ENCODE peak calls at places on chromosome 7, in four cellular contexts. R, W, Y and D are unnamed samples.

GRCh38 chr7:80361948-80362347 is 149.9 kb downstream of the GNAT3 start:
- DNase-seq in R (peak), W (no peak), Y (no peak), D (no peak)

GRCh38 chr7:110534241-110534931 is 556.5 kb upstream of the LRRN3 start:
- DNase-seq in R (no peak), W (peak), Y (peak), D (peak)

GRCh38 chr7:41900532-41900931 is 197.6 kb upstream of the INHBA start:
- DNase-seq in R (peak), W (no peak), Y (no peak), D (no peak)

GRCh38 chr7:12458520-12459131 is 55.0 kb upstream of the VWDE start:
- DNase-seq in R (peak), W (peak), Y (peak), D (peak)

GRCh38 chr7:13068032-13068431 is 380.6 kb downstream of the ARL4A start:
- DNase-seq in R (no peak), W (no peak), Y (no peak), D (no peak)

GRCh38 chr7:92830532-92831110 is 5.8 kb downstream of the CDK6 start:
- DNase-seq in R (no peak), W (peak), Y (no peak), D (peak)

GRCh38 chr7:117871401-117871777 is 1.9 kb downstream of the CTTNBP2 start:
- DNase-seq in R (no peak), W (no peak), Y (no peak), D (no peak)

GRCh38 chr7:48563334-48563733 is 361.0 kb upstream of the CDC14C start:
- DNase-seq in R (peak), W (no peak), Y (no peak), D (no peak)

GRCh38 chr7:98520356-98520932 is 96.6 kb upstream of the NPTX2 start:
- DNase-seq in R (no peak), W (no peak), Y (no peak), D (no peak)

GRCh38 chr7:47281161-47281560 is 300.8 kb downstream of the TNS3 start:
- DNase-seq in R (no peak), W (no peak), Y (no peak), D (no peak)

GRCh38 chr7:47280114-47280513 is 301.8 kb downstream of the TNS3 start:
- DNase-seq in R (no peak), W (no peak), Y (no peak), D (no peak)

GRCh38 chr7:47278043-47278442 is 303.9 kb downstream of the TNS3 start:
- DNase-seq in R (no peak), W (no peak), Y (no peak), D (no peak)

GRCh38 chr7:47273974-47274766 is 307.7 kb downstream of the TNS3 start:
- DNase-seq in R (no peak), W (no peak), Y (no peak), D (no peak)

GRCh38 chr7:47277321-47277781 is 304.6 kb downstream of the TNS3 start:
- DNase-seq in R (no peak), W (no peak), Y (no peak), D (no peak)
- H3K4me2 ChIP-seq in R (no peak), W (no peak), Y (no peak), D (no peak)

GRCh38 chr7:34091330-34091917 is 186.1 kb downstream of the BMPER start:
- DNase-seq in R (peak), W (peak), Y (peak), D (peak)

GRCh38 chr7:34100661-34101060 is 195.3 kb downstream of the BMPER start:
- DNase-seq in R (no peak), W (no peak), Y (no peak), D (no peak)

GRCh38 chr7:34096777-34097176 is 191.4 kb downstream of the BMPER start:
- DNase-seq in R (peak), W (peak), Y (no peak), D (peak)

GRCh38 chr7:34093276-34093675 is 187.9 kb downstream of the BMPER start:
- DNase-seq in R (no peak), W (no peak), Y (no peak), D (no peak)

GRCh38 chr7:34096135-34096775 is 190.9 kb downstream of the BMPER start:
- DNase-seq in R (no peak), W (peak), Y (peak), D (peak)
- H3K4me2 ChIP-seq in R (no peak), W (peak), Y (no peak), D (peak)

GRCh38 chr7:137656227-137656849 is 190.4 kb downstream of the DGKI start:
- DNase-seq in R (peak), W (peak), Y (peak), D (peak)
- H3K4me2 ChIP-seq in R (no peak), W (no peak), Y (no peak), D (peak)

DNA sequence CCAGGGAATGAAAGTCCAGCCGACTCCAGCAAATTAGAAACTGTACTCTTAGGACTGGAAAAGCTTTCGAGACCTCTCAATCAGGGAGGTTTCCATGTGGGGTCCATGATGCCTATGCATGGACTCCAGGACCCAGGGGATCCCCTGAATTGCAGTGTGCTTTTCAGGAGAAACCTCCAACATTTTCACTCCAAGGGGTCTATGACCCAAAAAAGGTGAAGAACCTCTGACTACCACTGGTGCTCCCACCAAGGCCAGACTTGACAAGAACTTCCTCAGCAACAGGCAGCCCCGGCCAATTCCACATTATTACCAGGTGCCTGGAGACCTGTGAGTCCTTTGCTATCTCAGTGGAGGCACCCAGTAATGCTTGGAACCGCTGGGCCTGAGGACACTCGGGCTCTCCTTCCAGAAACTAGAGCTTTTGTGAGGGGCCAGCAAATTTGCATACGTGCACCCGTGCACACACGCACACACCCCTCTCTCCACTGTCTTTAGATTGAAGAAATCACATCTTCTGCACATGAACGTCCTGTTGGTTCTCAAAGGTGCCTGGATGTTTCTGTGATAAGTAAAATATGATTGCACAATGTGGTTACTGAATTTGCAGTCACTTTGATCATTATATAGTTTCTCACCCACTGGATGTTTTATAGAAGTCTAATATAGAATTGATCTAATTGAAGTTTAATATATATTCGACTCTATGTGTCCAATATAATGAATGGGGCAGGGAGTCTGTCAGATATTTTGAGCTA is 54.7 kb downstream of the SYPL1 start:
- DNase-seq in R (no peak), W (no peak), Y (no peak), D (no peak)
- H3K4me2 ChIP-seq in R (no peak), W (no peak), Y (no peak), D (no peak)

GRCh38 chr7:158432369-158433270 is 155.0 kb downstream of the PTPRN2 start:
- DNase-seq in R (no peak), W (peak), Y (peak), D (no peak)
- H3K4me2 ChIP-seq in R (no peak), W (no peak), Y (peak), D (no peak)

GRCh38 chr7:108204281-108204796 is 74.2 kb upstream of the LAMB4 start:
- DNase-seq in R (no peak), W (no peak), Y (no peak), D (no peak)
- H3K4me2 ChIP-seq in R (no peak), W (no peak), Y (no peak), D (no peak)

GRCh38 chr7:128236924-128237586 is 4.0 kb upstream of the LEP start:
- DNase-seq in R (peak), W (peak), Y (no peak), D (peak)

GRCh38 chr7:128231677-128232076 is 9.4 kb upstream of the LEP start:
- DNase-seq in R (no peak), W (no peak), Y (no peak), D (no peak)

GRCh38 chr7:128233471-128233870 is 7.6 kb upstream of the LEP start:
- DNase-seq in R (no peak), W (no peak), Y (no peak), D (no peak)

GRCh38 chr7:128234475-128234874 is 6.6 kb upstream of the LEP start:
- DNase-seq in R (no peak), W (no peak), Y (no peak), D (no peak)

GRCh38 chr7:128235469-128235868 is 5.6 kb upstream of the LEP start:
- DNase-seq in R (peak), W (no peak), Y (no peak), D (no peak)
- H3K4me2 ChIP-seq in R (no peak), W (no peak), Y (no peak), D (no peak)

GRCh38 chr7:14600766-14601367 is 301.7 kb downstream of the DGKB start:
- DNase-seq in R (no peak), W (no peak), Y (no peak), D (no peak)

GRCh38 chr7:14598978-14599377 is 303.6 kb downstream of the DGKB start:
- DNase-seq in R (no peak), W (peak), Y (no peak), D (peak)

GRCh38 chr7:14596421-14596820 is 306.1 kb downstream of the DGKB start:
- DNase-seq in R (no peak), W (peak), Y (no peak), D (peak)
- H3K4me2 ChIP-seq in R (no peak), W (no peak), Y (no peak), D (peak)

GRCh38 chr7:102451371-102452054 is 13.2 kb downstream of the ALKBH4 start:
- DNase-seq in R (no peak), W (no peak), Y (peak), D (peak)
- H3K4me2 ChIP-seq in R (no peak), W (no peak), Y (peak), D (no peak)

DNA sequence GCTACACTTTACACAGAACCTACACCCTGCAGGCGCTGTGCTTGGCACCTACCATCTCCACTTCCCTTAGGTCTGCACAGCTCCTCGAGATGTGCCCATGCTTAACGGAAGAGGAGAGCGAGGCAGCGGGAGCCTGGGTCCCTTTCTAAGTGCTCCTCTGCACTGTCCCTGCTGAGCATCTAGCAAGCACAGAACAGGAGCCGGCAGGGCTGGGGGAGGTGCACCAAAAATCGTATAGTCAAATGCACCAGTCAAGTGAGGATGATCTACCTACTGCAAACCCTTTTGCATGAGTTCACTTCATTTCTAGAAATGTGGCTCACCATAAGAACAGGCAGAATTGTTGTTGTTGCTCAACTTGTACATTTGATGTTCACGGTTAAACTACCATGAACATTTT is 267.7 kb downstream of the TNS3 start:
- DNase-seq in R (no peak), W (no peak), Y (no peak), D (no peak)
- H3K4me2 ChIP-seq in R (no peak), W (no peak), Y (no peak), D (no peak)